ENCODE peak calls at places on chromosomes 1 and 21, in four cellular contexts. One of them, this sample, is unnamed.

GRCh38 chr1:38953433-38953860 is 11.8 kb upstream of the RHBDL2 start:
- DNase-seq in effector CD8-positive, alpha-beta T cell: no peak
- DNase-seq in AG04450: no peak
- DNase-seq in activated T-cell treated with anti-CD3 and anti-CD28 coated beads for 1 hour: no peak
- DNase-seq in this sample: no peak

GRCh38 chr21:46297311-46298082 is 11.4 kb downstream of the YBEY start:
- DNase-seq in activated T-cell treated with anti-CD3 and anti-CD28 coated beads for 1 hour: no peak
- DNase-seq in AG04450: no peak
- DNase-seq in effector CD8-positive, alpha-beta T cell: no peak
- DNase-seq in this sample: no peak

GRCh38 chr1:87812881-87813577 is 484.3 kb downstream of the LMO4 start:
- DNase-seq in AG04450: no peak
- DNase-seq in activated T-cell treated with anti-CD3 and anti-CD28 coated beads for 1 hour: no peak
- DNase-seq in effector CD8-positive, alpha-beta T cell: no peak
- DNase-seq in this sample: no peak

GRCh38 chr21:46318464-46318845 is 5.2 kb downstream of the C21orf58 start:
- DNase-seq in activated T-cell treated with anti-CD3 and anti-CD28 coated beads for 1 hour: no peak
- DNase-seq in AG04450: no peak
- DNase-seq in effector CD8-positive, alpha-beta T cell: no peak
- DNase-seq in this sample: no peak

GRCh38 chr21:36491191-36491916 is 11.4 kb upstream of the CLDN14 start:
- DNase-seq in effector CD8-positive, alpha-beta T cell: no peak
- DNase-seq in AG04450: no peak
- DNase-seq in activated T-cell treated with anti-CD3 and anti-CD28 coated beads for 1 hour: no peak
- DNase-seq in this sample: no peak

GRCh38 chr1:55718758-55719671 is 503.9 kb upstream of the USP24 start:
- DNase-seq in effector CD8-positive, alpha-beta T cell: no peak
- DNase-seq in activated T-cell treated with anti-CD3 and anti-CD28 coated beads for 1 hour: no peak
- DNase-seq in AG04450: peak
- DNase-seq in this sample: no peak

GRCh38 chr1:27144349-27144748 is 10.6 kb downstream of the SLC9A1 start:
- DNase-seq in AG04450: no peak
- DNase-seq in effector CD8-positive, alpha-beta T cell: no peak
- DNase-seq in activated T-cell treated with anti-CD3 and anti-CD28 coated beads for 1 hour: no peak
- DNase-seq in this sample: no peak

GRCh38 chr1:27868556-27868931 is 3.8 kb upstream of the THEMIS2 start:
- DNase-seq in effector CD8-positive, alpha-beta T cell: no peak
- DNase-seq in AG04450: no peak
- DNase-seq in activated T-cell treated with anti-CD3 and anti-CD28 coated beads for 1 hour: no peak
- DNase-seq in this sample: no peak